ENCODE peak calls at places on chromosomes 16 and 17, in ten cellular contexts. One of them, this sample, is unnamed.

GRCh38 chr17:42655528-42655927 is 3.6 kb upstream of the TUBG2 start:
- DNase-seq in OCI-LY7: no peak
- DNase-seq in progenitor cell of endocrine pancreas: no peak
- DNase-seq in esophagus squamous epithelium: no peak
- DNase-seq in CD8-positive, alpha-beta T cell: no peak
- DNase-seq in GM23338: no peak
- DNase-seq in psoas muscle: no peak
- DNase-seq in mesothelial cell of epicardium: no peak
- DNase-seq in adrenal gland: no peak
- DNase-seq in dorsolateral prefrontal cortex: no peak
- DNase-seq in this sample: no peak

GRCh38 chr17:2087597-2088211 is 32.8 kb downstream of the HIC1 start:
- DNase-seq in OCI-LY7: peak
- DNase-seq in progenitor cell of endocrine pancreas: no peak
- DNase-seq in esophagus squamous epithelium: no peak
- DNase-seq in CD8-positive, alpha-beta T cell: no peak
- DNase-seq in GM23338: no peak
- DNase-seq in psoas muscle: peak
- DNase-seq in mesothelial cell of epicardium: no peak
- DNase-seq in adrenal gland: no peak
- DNase-seq in dorsolateral prefrontal cortex: peak
- DNase-seq in this sample: no peak

GRCh38 chr17:26766743-26767142 is 527.2 kb upstream of the WSB1 start:
- DNase-seq in OCI-LY7: no peak
- DNase-seq in progenitor cell of endocrine pancreas: no peak
- DNase-seq in esophagus squamous epithelium: no peak
- DNase-seq in CD8-positive, alpha-beta T cell: no peak
- DNase-seq in GM23338: no peak
- DNase-seq in psoas muscle: no peak
- DNase-seq in mesothelial cell of epicardium: no peak
- DNase-seq in adrenal gland: no peak
- DNase-seq in dorsolateral prefrontal cortex: no peak
- DNase-seq in this sample: no peak

GRCh38 chr16:20673882-20674683 is 23.4 kb downstream of the ACSM1 start:
- DNase-seq in OCI-LY7: no peak
- DNase-seq in progenitor cell of endocrine pancreas: no peak
- DNase-seq in esophagus squamous epithelium: no peak
- DNase-seq in CD8-positive, alpha-beta T cell: no peak
- DNase-seq in GM23338: no peak
- DNase-seq in psoas muscle: no peak
- DNase-seq in mesothelial cell of epicardium: no peak
- DNase-seq in adrenal gland: no peak
- DNase-seq in dorsolateral prefrontal cortex: no peak
- DNase-seq in this sample: no peak

GRCh38 chr17:8007836-8008235 is 5.4 kb downstream of the GUCY2D start:
- DNase-seq in OCI-LY7: no peak
- DNase-seq in progenitor cell of endocrine pancreas: no peak
- DNase-seq in esophagus squamous epithelium: no peak
- DNase-seq in CD8-positive, alpha-beta T cell: no peak
- DNase-seq in GM23338: no peak
- DNase-seq in psoas muscle: no peak
- DNase-seq in mesothelial cell of epicardium: no peak
- DNase-seq in adrenal gland: no peak
- DNase-seq in dorsolateral prefrontal cortex: no peak
- DNase-seq in this sample: no peak

GRCh38 chr17:27089929-27090247 is 204.0 kb upstream of the WSB1 start:
- DNase-seq in OCI-LY7: no peak
- DNase-seq in progenitor cell of endocrine pancreas: no peak
- DNase-seq in esophagus squamous epithelium: no peak
- DNase-seq in CD8-positive, alpha-beta T cell: no peak
- DNase-seq in GM23338: no peak
- DNase-seq in psoas muscle: no peak
- DNase-seq in mesothelial cell of epicardium: no peak
- DNase-seq in adrenal gland: no peak
- DNase-seq in dorsolateral prefrontal cortex: no peak
- DNase-seq in this sample: no peak

GRCh38 chr17:38735161-38735997 is 5.2 kb downstream of the CISD3 start:
- DNase-seq in OCI-LY7: peak
- DNase-seq in progenitor cell of endocrine pancreas: peak
- DNase-seq in esophagus squamous epithelium: no peak
- DNase-seq in CD8-positive, alpha-beta T cell: peak
- DNase-seq in GM23338: peak
- DNase-seq in psoas muscle: peak
- DNase-seq in mesothelial cell of epicardium: peak
- DNase-seq in adrenal gland: peak
- DNase-seq in dorsolateral prefrontal cortex: peak
- DNase-seq in this sample: peak

GRCh38 chr16:66367968-66368891 is 1.7 kb downstream of the CDH5 start:
- DNase-seq in OCI-LY7: no peak
- DNase-seq in progenitor cell of endocrine pancreas: no peak
- DNase-seq in esophagus squamous epithelium: no peak
- DNase-seq in CD8-positive, alpha-beta T cell: no peak
- DNase-seq in GM23338: peak
- DNase-seq in psoas muscle: peak
- DNase-seq in mesothelial cell of epicardium: no peak
- DNase-seq in adrenal gland: no peak
- DNase-seq in dorsolateral prefrontal cortex: no peak
- DNase-seq in this sample: no peak

DNA sequence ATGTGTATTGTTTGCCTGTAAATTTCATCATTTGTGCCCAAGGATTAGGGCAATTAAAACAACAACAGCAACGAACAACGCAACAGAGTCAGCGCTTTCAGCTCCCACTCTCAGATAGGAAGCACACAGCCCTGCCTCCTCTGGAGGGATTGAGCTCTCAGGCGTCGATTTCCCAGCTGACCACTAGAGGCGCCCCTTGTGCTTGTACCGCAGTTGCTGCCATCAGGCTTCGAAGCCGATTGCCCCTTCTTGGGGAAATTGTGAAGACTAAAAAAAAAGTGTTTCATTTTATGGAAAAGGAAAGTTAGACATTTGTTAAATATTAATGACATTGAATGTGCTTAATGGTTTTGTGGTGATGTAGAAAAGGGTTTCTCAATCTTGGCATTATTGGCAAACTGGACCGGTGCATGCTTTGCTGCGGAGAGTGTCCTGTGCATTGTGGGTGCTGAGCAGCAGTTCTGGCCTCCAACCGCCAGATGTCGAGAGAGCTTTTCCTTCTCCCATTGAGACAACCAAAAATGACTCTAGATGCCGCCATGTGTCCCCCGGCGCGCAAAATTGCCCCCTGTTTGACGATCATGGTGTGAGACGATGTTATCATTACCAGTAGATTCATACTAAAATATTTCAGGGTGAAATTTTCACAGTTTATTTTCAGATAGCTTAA is 650.4 kb upstream of the RBFOX1 start:
- DNase-seq in OCI-LY7: peak
- DNase-seq in progenitor cell of endocrine pancreas: peak
- DNase-seq in esophagus squamous epithelium: no peak
- DNase-seq in CD8-positive, alpha-beta T cell: no peak
- DNase-seq in GM23338: peak
- DNase-seq in psoas muscle: no peak
- DNase-seq in mesothelial cell of epicardium: peak
- DNase-seq in adrenal gland: peak
- DNase-seq in dorsolateral prefrontal cortex: peak
- DNase-seq in this sample: peak
- TF ChIP-seq CTCF in OCI-LY7: peak
- TF ChIP-seq CTCF in progenitor cell of endocrine pancreas: peak
- TF ChIP-seq CTCF in esophagus squamous epithelium: peak
- TF ChIP-seq CTCF in CD8-positive, alpha-beta T cell: no peak
- TF ChIP-seq CTCF in GM23338: peak
- TF ChIP-seq CTCF in psoas muscle: peak
- TF ChIP-seq CTCF in mesothelial cell of epicardium: peak
- TF ChIP-seq CTCF in adrenal gland: peak
- TF ChIP-seq CTCF in dorsolateral prefrontal cortex: peak
- TF ChIP-seq CTCF in this sample: peak

DNA sequence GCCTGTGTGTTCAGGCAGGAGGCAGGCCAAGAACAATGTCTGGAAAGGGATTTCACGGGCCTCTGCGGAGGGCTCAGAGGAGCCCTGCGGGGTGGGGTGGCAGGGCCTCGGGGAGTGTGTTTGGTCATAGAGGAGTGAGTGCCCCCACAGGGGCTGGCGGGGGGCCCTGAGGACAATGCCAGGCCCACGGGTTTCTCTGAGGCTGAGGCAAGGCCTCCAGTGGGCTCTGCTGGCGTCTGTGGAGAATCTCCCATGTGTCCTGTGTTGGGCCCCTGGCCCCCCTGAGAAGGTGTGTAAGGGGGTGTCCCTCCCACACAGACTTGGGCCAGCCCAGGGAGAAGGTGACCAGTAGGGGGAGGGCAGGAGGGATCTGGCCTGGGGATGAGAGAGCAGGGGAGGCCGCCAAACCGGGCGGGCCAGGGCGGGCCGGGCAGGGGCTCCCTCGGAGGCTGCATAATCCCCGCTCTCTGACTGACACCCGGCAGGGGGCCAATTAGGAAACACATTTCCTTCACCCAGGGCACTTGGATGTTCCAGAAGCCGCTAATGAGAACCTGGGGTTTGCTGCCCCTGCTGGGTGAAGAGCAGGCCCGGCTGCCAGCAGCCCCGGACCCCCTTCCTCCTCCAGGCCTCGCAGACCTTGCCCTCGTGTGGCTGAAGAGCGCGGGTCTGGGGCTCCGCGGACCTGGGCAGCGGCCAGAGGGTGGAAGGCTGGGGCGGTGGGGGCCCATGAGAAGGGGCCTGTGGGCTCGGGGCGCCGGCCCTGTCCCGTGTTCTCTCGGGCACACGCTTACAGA is 204.2 kb downstream of the NTN1 start:
- DNase-seq in OCI-LY7: no peak
- DNase-seq in progenitor cell of endocrine pancreas: no peak
- DNase-seq in esophagus squamous epithelium: no peak
- DNase-seq in CD8-positive, alpha-beta T cell: no peak
- DNase-seq in GM23338: peak
- DNase-seq in psoas muscle: peak
- DNase-seq in mesothelial cell of epicardium: no peak
- DNase-seq in adrenal gland: no peak
- DNase-seq in dorsolateral prefrontal cortex: no peak
- DNase-seq in this sample: no peak
- TF ChIP-seq CTCF in OCI-LY7: no peak
- TF ChIP-seq CTCF in progenitor cell of endocrine pancreas: peak
- TF ChIP-seq CTCF in esophagus squamous epithelium: no peak
- TF ChIP-seq CTCF in CD8-positive, alpha-beta T cell: no peak
- TF ChIP-seq CTCF in GM23338: peak
- TF ChIP-seq CTCF in psoas muscle: no peak
- TF ChIP-seq CTCF in mesothelial cell of epicardium: no peak
- TF ChIP-seq CTCF in adrenal gland: no peak
- TF ChIP-seq CTCF in dorsolateral prefrontal cortex: no peak
- TF ChIP-seq CTCF in this sample: peak

DNA sequence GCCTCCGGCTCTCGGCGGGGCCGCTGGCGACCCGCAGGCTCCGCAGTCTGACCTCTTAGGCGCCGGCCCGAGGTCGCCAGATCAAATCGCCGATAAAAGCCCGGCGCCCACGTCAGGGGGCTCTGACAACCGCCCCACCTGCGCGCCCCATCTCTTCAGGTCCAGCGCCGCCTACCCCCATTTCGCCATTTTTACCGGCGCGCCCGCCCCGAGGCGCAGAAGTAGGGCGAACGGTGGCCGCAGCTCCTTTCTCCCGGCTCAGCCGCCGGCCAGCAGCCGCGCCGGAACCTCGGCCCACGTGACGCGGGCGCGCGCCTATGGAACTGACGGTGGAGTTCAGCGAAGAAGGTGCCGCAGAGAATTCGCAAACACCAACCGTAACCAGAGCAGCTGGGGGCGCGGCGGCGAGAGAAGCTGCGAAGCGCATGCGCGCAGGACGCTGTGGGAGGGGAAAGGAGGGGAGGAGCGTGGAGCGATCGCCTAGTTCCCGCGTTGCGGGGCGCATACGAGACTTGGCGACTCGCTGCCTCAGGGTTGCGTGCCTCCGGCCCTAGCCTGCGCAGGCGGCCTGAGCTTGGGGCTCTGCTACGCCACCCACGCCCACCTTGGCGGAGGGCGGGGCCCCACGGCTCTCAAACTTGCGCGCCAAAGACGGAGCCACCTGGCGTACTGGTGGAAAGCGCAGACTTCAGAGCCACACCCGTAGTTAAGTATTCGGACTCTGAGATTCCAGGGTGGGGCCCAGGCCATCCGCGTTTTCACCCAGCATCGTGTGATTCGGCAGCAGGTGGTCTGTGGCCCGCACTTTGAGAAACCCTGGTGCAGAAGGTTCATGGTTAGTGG is at the start of gene TRIM37:
- DNase-seq in OCI-LY7: peak
- DNase-seq in progenitor cell of endocrine pancreas: peak
- DNase-seq in esophagus squamous epithelium: peak
- DNase-seq in CD8-positive, alpha-beta T cell: peak
- DNase-seq in GM23338: peak
- DNase-seq in psoas muscle: peak
- DNase-seq in mesothelial cell of epicardium: peak
- DNase-seq in adrenal gland: peak
- DNase-seq in dorsolateral prefrontal cortex: peak
- DNase-seq in this sample: peak
- TF ChIP-seq CTCF in OCI-LY7: peak
- TF ChIP-seq CTCF in progenitor cell of endocrine pancreas: peak
- TF ChIP-seq CTCF in esophagus squamous epithelium: peak
- TF ChIP-seq CTCF in CD8-positive, alpha-beta T cell: no peak
- TF ChIP-seq CTCF in GM23338: no peak
- TF ChIP-seq CTCF in psoas muscle: no peak
- TF ChIP-seq CTCF in mesothelial cell of epicardium: no peak
- TF ChIP-seq CTCF in adrenal gland: no peak
- TF ChIP-seq CTCF in dorsolateral prefrontal cortex: peak
- TF ChIP-seq CTCF in this sample: peak

GRCh38 chr17:16285646-16286008 is 67.6 kb downstream of the CENPV start:
- DNase-seq in OCI-LY7: no peak
- DNase-seq in progenitor cell of endocrine pancreas: no peak
- DNase-seq in esophagus squamous epithelium: no peak
- DNase-seq in CD8-positive, alpha-beta T cell: no peak
- DNase-seq in GM23338: no peak
- DNase-seq in psoas muscle: no peak
- DNase-seq in mesothelial cell of epicardium: peak
- DNase-seq in adrenal gland: no peak
- DNase-seq in dorsolateral prefrontal cortex: no peak
- DNase-seq in this sample: no peak

GRCh38 chr17:16286009-16286946 is 67.0 kb downstream of the CENPV start:
- DNase-seq in OCI-LY7: peak
- DNase-seq in progenitor cell of endocrine pancreas: peak
- DNase-seq in esophagus squamous epithelium: peak
- DNase-seq in CD8-positive, alpha-beta T cell: peak
- DNase-seq in GM23338: peak
- DNase-seq in psoas muscle: peak
- DNase-seq in mesothelial cell of epicardium: peak
- DNase-seq in adrenal gland: peak
- DNase-seq in dorsolateral prefrontal cortex: no peak
- DNase-seq in this sample: peak

GRCh38 chr17:16287563-16288027 is 65.7 kb downstream of the CENPV start:
- DNase-seq in OCI-LY7: peak
- DNase-seq in progenitor cell of endocrine pancreas: no peak
- DNase-seq in esophagus squamous epithelium: no peak
- DNase-seq in CD8-positive, alpha-beta T cell: no peak
- DNase-seq in GM23338: no peak
- DNase-seq in psoas muscle: no peak
- DNase-seq in mesothelial cell of epicardium: no peak
- DNase-seq in adrenal gland: no peak
- DNase-seq in dorsolateral prefrontal cortex: no peak
- DNase-seq in this sample: no peak

GRCh38 chr17:16288860-16289571 is 64.3 kb downstream of the CENPV start:
- DNase-seq in OCI-LY7: peak
- DNase-seq in progenitor cell of endocrine pancreas: no peak
- DNase-seq in esophagus squamous epithelium: no peak
- DNase-seq in CD8-positive, alpha-beta T cell: no peak
- DNase-seq in GM23338: no peak
- DNase-seq in psoas muscle: no peak
- DNase-seq in mesothelial cell of epicardium: no peak
- DNase-seq in adrenal gland: no peak
- DNase-seq in dorsolateral prefrontal cortex: no peak
- DNase-seq in this sample: no peak

GRCh38 chr17:16286947-16287562 is 66.2 kb downstream of the CENPV start:
- DNase-seq in OCI-LY7: peak
- DNase-seq in progenitor cell of endocrine pancreas: no peak
- DNase-seq in esophagus squamous epithelium: no peak
- DNase-seq in CD8-positive, alpha-beta T cell: no peak
- DNase-seq in GM23338: peak
- DNase-seq in psoas muscle: peak
- DNase-seq in mesothelial cell of epicardium: no peak
- DNase-seq in adrenal gland: peak
- DNase-seq in dorsolateral prefrontal cortex: no peak
- DNase-seq in this sample: no peak
- TF ChIP-seq CTCF in OCI-LY7: peak
- TF ChIP-seq CTCF in progenitor cell of endocrine pancreas: no peak
- TF ChIP-seq CTCF in esophagus squamous epithelium: no peak
- TF ChIP-seq CTCF in CD8-positive, alpha-beta T cell: no peak
- TF ChIP-seq CTCF in GM23338: peak
- TF ChIP-seq CTCF in psoas muscle: no peak
- TF ChIP-seq CTCF in mesothelial cell of epicardium: no peak
- TF ChIP-seq CTCF in adrenal gland: no peak
- TF ChIP-seq CTCF in dorsolateral prefrontal cortex: no peak
- TF ChIP-seq CTCF in this sample: no peak